ENCODE peak calls at places on chromosome 3, in ten cellular contexts. One of them, this sample, is unnamed.

GRCh38 chr3:192303235-192303634 is 424.1 kb downstream of the FGF12 start:
- DNase-seq in HT1080: no peak
- DNase-seq in aorta: no peak
- DNase-seq in BJ: no peak
- DNase-seq in head of caudate nucleus: peak
- DNase-seq in left kidney: peak
- DNase-seq in RWPE2: no peak
- DNase-seq in stimulated activated CD8-positive, alpha-beta memory T cell treated with anti-CD3 and anti-CD28 coated beads, Interleukin-12 subunit alpha, Interleukin-12 subunit beta, amount 100 ng/mL, for 4 hours: no peak
- DNase-seq in tibial artery: no peak
- DNase-seq in dermis microvascular lymphatic vessel endothelial cell: no peak
- DNase-seq in this sample: no peak

GRCh38 chr3:112351823-112352222 is 18.9 kb downstream of the CD200 start:
- DNase-seq in HT1080: no peak
- DNase-seq in aorta: no peak
- DNase-seq in BJ: no peak
- DNase-seq in head of caudate nucleus: no peak
- DNase-seq in left kidney: peak
- DNase-seq in RWPE2: no peak
- DNase-seq in stimulated activated CD8-positive, alpha-beta memory T cell treated with anti-CD3 and anti-CD28 coated beads, Interleukin-12 subunit alpha, Interleukin-12 subunit beta, amount 100 ng/mL, for 4 hours: no peak
- DNase-seq in tibial artery: no peak
- DNase-seq in dermis microvascular lymphatic vessel endothelial cell: no peak
- DNase-seq in this sample: no peak

GRCh38 chr3:27521179-27521871 is 37.1 kb upstream of the SLC4A7 start:
- DNase-seq in HT1080: peak
- DNase-seq in aorta: peak
- DNase-seq in BJ: peak
- DNase-seq in head of caudate nucleus: peak
- DNase-seq in left kidney: no peak
- DNase-seq in RWPE2: no peak
- DNase-seq in stimulated activated CD8-positive, alpha-beta memory T cell treated with anti-CD3 and anti-CD28 coated beads, Interleukin-12 subunit alpha, Interleukin-12 subunit beta, amount 100 ng/mL, for 4 hours: no peak
- DNase-seq in tibial artery: no peak
- DNase-seq in dermis microvascular lymphatic vessel endothelial cell: peak
- DNase-seq in this sample: no peak

GRCh38 chr3:46504780-46505179 is 7.0 kb downstream of the RTP3 start:
- DNase-seq in HT1080: no peak
- DNase-seq in aorta: no peak
- DNase-seq in BJ: no peak
- DNase-seq in head of caudate nucleus: no peak
- DNase-seq in left kidney: no peak
- DNase-seq in RWPE2: no peak
- DNase-seq in stimulated activated CD8-positive, alpha-beta memory T cell treated with anti-CD3 and anti-CD28 coated beads, Interleukin-12 subunit alpha, Interleukin-12 subunit beta, amount 100 ng/mL, for 4 hours: no peak
- DNase-seq in tibial artery: no peak
- DNase-seq in dermis microvascular lymphatic vessel endothelial cell: no peak
- DNase-seq in this sample: no peak

GRCh38 chr3:10918011-10918410 is 74.5 kb upstream of the SLC6A1 start:
- DNase-seq in HT1080: no peak
- DNase-seq in aorta: no peak
- DNase-seq in BJ: no peak
- DNase-seq in head of caudate nucleus: no peak
- DNase-seq in left kidney: no peak
- DNase-seq in RWPE2: no peak
- DNase-seq in stimulated activated CD8-positive, alpha-beta memory T cell treated with anti-CD3 and anti-CD28 coated beads, Interleukin-12 subunit alpha, Interleukin-12 subunit beta, amount 100 ng/mL, for 4 hours: no peak
- DNase-seq in tibial artery: no peak
- DNase-seq in dermis microvascular lymphatic vessel endothelial cell: no peak
- DNase-seq in this sample: no peak

GRCh38 chr3:160291290-160291908 is 66.2 kb downstream of the C3orf80 start:
- DNase-seq in HT1080: no peak
- DNase-seq in aorta: no peak
- DNase-seq in BJ: no peak
- DNase-seq in head of caudate nucleus: no peak
- DNase-seq in left kidney: no peak
- DNase-seq in RWPE2: no peak
- DNase-seq in stimulated activated CD8-positive, alpha-beta memory T cell treated with anti-CD3 and anti-CD28 coated beads, Interleukin-12 subunit alpha, Interleukin-12 subunit beta, amount 100 ng/mL, for 4 hours: no peak
- DNase-seq in tibial artery: no peak
- DNase-seq in dermis microvascular lymphatic vessel endothelial cell: no peak
- DNase-seq in this sample: no peak

GRCh38 chr3:150725548-150725947 is 21.8 kb upstream of the ERICH6 start:
- DNase-seq in HT1080: no peak
- DNase-seq in aorta: no peak
- DNase-seq in BJ: no peak
- DNase-seq in head of caudate nucleus: no peak
- DNase-seq in left kidney: no peak
- DNase-seq in RWPE2: no peak
- DNase-seq in stimulated activated CD8-positive, alpha-beta memory T cell treated with anti-CD3 and anti-CD28 coated beads, Interleukin-12 subunit alpha, Interleukin-12 subunit beta, amount 100 ng/mL, for 4 hours: no peak
- DNase-seq in tibial artery: no peak
- DNase-seq in dermis microvascular lymphatic vessel endothelial cell: no peak
- DNase-seq in this sample: no peak

GRCh38 chr3:29583861-29584260 is 303.0 kb downstream of the RBMS3 start:
- DNase-seq in HT1080: no peak
- DNase-seq in aorta: no peak
- DNase-seq in BJ: no peak
- DNase-seq in head of caudate nucleus: no peak
- DNase-seq in left kidney: no peak
- DNase-seq in RWPE2: no peak
- DNase-seq in stimulated activated CD8-positive, alpha-beta memory T cell treated with anti-CD3 and anti-CD28 coated beads, Interleukin-12 subunit alpha, Interleukin-12 subunit beta, amount 100 ng/mL, for 4 hours: no peak
- DNase-seq in tibial artery: no peak
- DNase-seq in dermis microvascular lymphatic vessel endothelial cell: no peak
- DNase-seq in this sample: no peak

GRCh38 chr3:133135303-133135702 is 97.1 kb downstream of the TMEM108 start:
- DNase-seq in HT1080: no peak
- DNase-seq in aorta: no peak
- DNase-seq in BJ: no peak
- DNase-seq in head of caudate nucleus: no peak
- DNase-seq in left kidney: no peak
- DNase-seq in RWPE2: no peak
- DNase-seq in stimulated activated CD8-positive, alpha-beta memory T cell treated with anti-CD3 and anti-CD28 coated beads, Interleukin-12 subunit alpha, Interleukin-12 subunit beta, amount 100 ng/mL, for 4 hours: no peak
- DNase-seq in tibial artery: no peak
- DNase-seq in dermis microvascular lymphatic vessel endothelial cell: no peak
- DNase-seq in this sample: no peak

GRCh38 chr3:195077611-195078540 is 193.1 kb downstream of the XXYLT1 start:
- DNase-seq in HT1080: no peak
- DNase-seq in aorta: peak
- DNase-seq in BJ: no peak
- DNase-seq in head of caudate nucleus: no peak
- DNase-seq in left kidney: no peak
- DNase-seq in RWPE2: peak
- DNase-seq in stimulated activated CD8-positive, alpha-beta memory T cell treated with anti-CD3 and anti-CD28 coated beads, Interleukin-12 subunit alpha, Interleukin-12 subunit beta, amount 100 ng/mL, for 4 hours: no peak
- DNase-seq in tibial artery: no peak
- DNase-seq in dermis microvascular lymphatic vessel endothelial cell: no peak
- DNase-seq in this sample: no peak

GRCh38 chr3:4720316-4721075 is 227.3 kb downstream of the ITPR1 start:
- DNase-seq in HT1080: peak
- DNase-seq in aorta: peak
- DNase-seq in BJ: no peak
- DNase-seq in head of caudate nucleus: peak
- DNase-seq in left kidney: peak
- DNase-seq in RWPE2: no peak
- DNase-seq in stimulated activated CD8-positive, alpha-beta memory T cell treated with anti-CD3 and anti-CD28 coated beads, Interleukin-12 subunit alpha, Interleukin-12 subunit beta, amount 100 ng/mL, for 4 hours: no peak
- DNase-seq in tibial artery: peak
- DNase-seq in dermis microvascular lymphatic vessel endothelial cell: peak
- DNase-seq in this sample: peak

GRCh38 chr3:71513081-71513480 is 70.4 kb downstream of the FOXP1 start:
- DNase-seq in HT1080: no peak
- DNase-seq in aorta: no peak
- DNase-seq in BJ: no peak
- DNase-seq in head of caudate nucleus: no peak
- DNase-seq in left kidney: no peak
- DNase-seq in RWPE2: no peak
- DNase-seq in stimulated activated CD8-positive, alpha-beta memory T cell treated with anti-CD3 and anti-CD28 coated beads, Interleukin-12 subunit alpha, Interleukin-12 subunit beta, amount 100 ng/mL, for 4 hours: no peak
- DNase-seq in tibial artery: no peak
- DNase-seq in dermis microvascular lymphatic vessel endothelial cell: no peak
- DNase-seq in this sample: no peak

GRCh38 chr3:177126015-177126773 is 71.1 kb downstream of the TBL1XR1 start:
- DNase-seq in HT1080: peak
- DNase-seq in aorta: no peak
- DNase-seq in BJ: peak
- DNase-seq in head of caudate nucleus: no peak
- DNase-seq in left kidney: no peak
- DNase-seq in RWPE2: no peak
- DNase-seq in stimulated activated CD8-positive, alpha-beta memory T cell treated with anti-CD3 and anti-CD28 coated beads, Interleukin-12 subunit alpha, Interleukin-12 subunit beta, amount 100 ng/mL, for 4 hours: no peak
- DNase-seq in tibial artery: no peak
- DNase-seq in dermis microvascular lymphatic vessel endothelial cell: peak
- DNase-seq in this sample: no peak

GRCh38 chr3:9399746-9400145 is 2.3 kb downstream of the SETD5 start:
- DNase-seq in HT1080: peak
- DNase-seq in aorta: peak
- DNase-seq in BJ: peak
- DNase-seq in head of caudate nucleus: peak
- DNase-seq in left kidney: peak
- DNase-seq in RWPE2: peak
- DNase-seq in stimulated activated CD8-positive, alpha-beta memory T cell treated with anti-CD3 and anti-CD28 coated beads, Interleukin-12 subunit alpha, Interleukin-12 subunit beta, amount 100 ng/mL, for 4 hours: no peak
- DNase-seq in tibial artery: peak
- DNase-seq in dermis microvascular lymphatic vessel endothelial cell: peak
- DNase-seq in this sample: peak

GRCh38 chr3:186609247-186609868 is 3.5 kb upstream of the AHSG start:
- DNase-seq in HT1080: peak
- DNase-seq in aorta: no peak
- DNase-seq in BJ: no peak
- DNase-seq in head of caudate nucleus: no peak
- DNase-seq in left kidney: no peak
- DNase-seq in RWPE2: no peak
- DNase-seq in stimulated activated CD8-positive, alpha-beta memory T cell treated with anti-CD3 and anti-CD28 coated beads, Interleukin-12 subunit alpha, Interleukin-12 subunit beta, amount 100 ng/mL, for 4 hours: no peak
- DNase-seq in tibial artery: no peak
- DNase-seq in dermis microvascular lymphatic vessel endothelial cell: no peak
- DNase-seq in this sample: no peak

GRCh38 chr3:13541691-13542090 is 7.2 kb upstream of the FBLN2 start:
- DNase-seq in HT1080: no peak
- DNase-seq in aorta: no peak
- DNase-seq in BJ: no peak
- DNase-seq in head of caudate nucleus: no peak
- DNase-seq in left kidney: no peak
- DNase-seq in RWPE2: no peak
- DNase-seq in stimulated activated CD8-positive, alpha-beta memory T cell treated with anti-CD3 and anti-CD28 coated beads, Interleukin-12 subunit alpha, Interleukin-12 subunit beta, amount 100 ng/mL, for 4 hours: no peak
- DNase-seq in tibial artery: no peak
- DNase-seq in dermis microvascular lymphatic vessel endothelial cell: no peak
- DNase-seq in this sample: no peak

GRCh38 chr3:185732782-185733181 is 92.1 kb downstream of the IGF2BP2 start:
- DNase-seq in HT1080: peak
- DNase-seq in aorta: no peak
- DNase-seq in BJ: peak
- DNase-seq in head of caudate nucleus: no peak
- DNase-seq in left kidney: no peak
- DNase-seq in RWPE2: peak
- DNase-seq in stimulated activated CD8-positive, alpha-beta memory T cell treated with anti-CD3 and anti-CD28 coated beads, Interleukin-12 subunit alpha, Interleukin-12 subunit beta, amount 100 ng/mL, for 4 hours: no peak
- DNase-seq in tibial artery: no peak
- DNase-seq in dermis microvascular lymphatic vessel endothelial cell: peak
- DNase-seq in this sample: no peak

GRCh38 chr3:179266701-179267211 is 15.8 kb upstream of the KCNMB3 start:
- DNase-seq in HT1080: no peak
- DNase-seq in aorta: no peak
- DNase-seq in BJ: no peak
- DNase-seq in head of caudate nucleus: no peak
- DNase-seq in left kidney: peak
- DNase-seq in RWPE2: no peak
- DNase-seq in stimulated activated CD8-positive, alpha-beta memory T cell treated with anti-CD3 and anti-CD28 coated beads, Interleukin-12 subunit alpha, Interleukin-12 subunit beta, amount 100 ng/mL, for 4 hours: no peak
- DNase-seq in tibial artery: no peak
- DNase-seq in dermis microvascular lymphatic vessel endothelial cell: peak
- DNase-seq in this sample: peak

GRCh38 chr3:42711491-42712343 is 9.1 kb upstream of the HHATL start:
- DNase-seq in HT1080: peak
- DNase-seq in aorta: no peak
- DNase-seq in BJ: no peak
- DNase-seq in head of caudate nucleus: no peak
- DNase-seq in left kidney: no peak
- DNase-seq in RWPE2: no peak
- DNase-seq in stimulated activated CD8-positive, alpha-beta memory T cell treated with anti-CD3 and anti-CD28 coated beads, Interleukin-12 subunit alpha, Interleukin-12 subunit beta, amount 100 ng/mL, for 4 hours: no peak
- DNase-seq in tibial artery: peak
- DNase-seq in dermis microvascular lymphatic vessel endothelial cell: no peak
- DNase-seq in this sample: peak

GRCh38 chr3:165770781-165771180 is 66.4 kb downstream of the BCHE start:
- DNase-seq in HT1080: no peak
- DNase-seq in aorta: no peak
- DNase-seq in BJ: no peak
- DNase-seq in head of caudate nucleus: no peak
- DNase-seq in left kidney: no peak
- DNase-seq in RWPE2: no peak
- DNase-seq in stimulated activated CD8-positive, alpha-beta memory T cell treated with anti-CD3 and anti-CD28 coated beads, Interleukin-12 subunit alpha, Interleukin-12 subunit beta, amount 100 ng/mL, for 4 hours: no peak
- DNase-seq in tibial artery: no peak
- DNase-seq in dermis microvascular lymphatic vessel endothelial cell: no peak
- DNase-seq in this sample: no peak

GRCh38 chr3:75192065-75192658 is 472.0 kb upstream of the FRG2C start:
- DNase-seq in HT1080: peak
- DNase-seq in aorta: no peak
- DNase-seq in BJ: peak
- DNase-seq in head of caudate nucleus: no peak
- DNase-seq in left kidney: peak
- DNase-seq in RWPE2: no peak
- DNase-seq in stimulated activated CD8-positive, alpha-beta memory T cell treated with anti-CD3 and anti-CD28 coated beads, Interleukin-12 subunit alpha, Interleukin-12 subunit beta, amount 100 ng/mL, for 4 hours: no peak
- DNase-seq in tibial artery: no peak
- DNase-seq in dermis microvascular lymphatic vessel endothelial cell: peak
- DNase-seq in this sample: peak

This sample was measured in uterus.